ENCODE peak calls at places on chromosomes 13 and 19, in seven cellular contexts. D, F, E, A, O, V and P are unnamed samples.

GRCh38 chr13:100458673-100459072 is 129.9 kb downstream of the GGACT start:
- DNase-seq in D (no peak), F (no peak), E (no peak), A (no peak), O (no peak), V (no peak), P (no peak)

GRCh38 chr19:40799558-40800338 is 757 bp downstream of the EGLN2 start:
- DNase-seq in D (peak; percentile 87), F (no peak), E (no peak), A (no peak), O (peak; percentile 48), V (peak; percentile 42), P (peak; percentile 91)

GRCh38 chr13:113275387-113275786 is 21.7 kb upstream of the LAMP1 start:
- DNase-seq in D (no peak), F (no peak), E (peak; percentile 75), A (peak; percentile 19), O (peak; percentile 48), V (peak; percentile 65), P (no peak)

GRCh38 chr19:45492627-45493470 is 4.0 kb downstream of the RTN2 start:
- DNase-seq in D (peak; percentile 70), F (no peak), E (peak; percentile 80), A (no peak), O (peak; percentile 22), V (peak; percentile 33), P (peak; percentile 77)

GRCh38 chr19:29371766-29372415 is 153.9 kb upstream of the VSTM2B start:
- DNase-seq in D (no peak), F (no peak), E (no peak), A (no peak), O (no peak), V (no peak), P (no peak)

GRCh38 chr19:41619018-41619571 is 7.8 kb downstream of the CEACAM4 start:
- DNase-seq in D (no peak), F (no peak), E (no peak), A (no peak), O (no peak), V (no peak), P (no peak)

GRCh38 chr19:16886305-16886880 is 2.4 kb upstream of the F2RL3 start:
- DNase-seq in D (no peak), F (no peak), E (peak; percentile 46), A (no peak), O (peak; percentile 45), V (peak; percentile 30), P (peak; percentile 76)

GRCh38 chr19:10782795-10783194 is 53.2 kb downstream of the TMED1 start:
- DNase-seq in D (no peak), F (no peak), E (no peak), A (no peak), O (no peak), V (peak; percentile 30), P (peak; percentile 38)

GRCh38 chr19:862529-863304 is 3.3 kb downstream of the CFD start:
- DNase-seq in D (peak; percentile 88), F (no peak), E (peak; percentile 17), A (no peak), O (peak; percentile 42), V (peak; percentile 73), P (peak; percentile 94)

GRCh38 chr13:37202264-37202663 is 96.8 kb upstream of the CSNK1A1L start:
- DNase-seq in D (no peak), F (no peak), E (peak; percentile 37), A (no peak), O (no peak), V (no peak), P (no peak)

GRCh38 chr13:47215741-47216140 is 318.9 kb upstream of the HTR2A start:
- DNase-seq in D (no peak), F (peak; percentile 91), E (peak; percentile 87), A (no peak), O (no peak), V (no peak), P (no peak)

GRCh38 chr19:42568006-42568405 is 26.7 kb downstream of the CEACAM8 start:
- DNase-seq in D (no peak), F (no peak), E (no peak), A (no peak), O (no peak), V (no peak), P (no peak)

GRCh38 chr19:7986321-7987083 is 18.9 kb downstream of the ELAVL1 start:
- DNase-seq in D (peak; percentile 4), F (no peak), E (peak; percentile 82), A (no peak), O (no peak), V (no peak), P (no peak)

GRCh38 chr13:80278706-80279105 is 62.2 kb downstream of the SPRY2 start:
- DNase-seq in D (peak; percentile 58), F (no peak), E (no peak), A (no peak), O (no peak), V (no peak), P (peak; percentile 72)

DNA sequence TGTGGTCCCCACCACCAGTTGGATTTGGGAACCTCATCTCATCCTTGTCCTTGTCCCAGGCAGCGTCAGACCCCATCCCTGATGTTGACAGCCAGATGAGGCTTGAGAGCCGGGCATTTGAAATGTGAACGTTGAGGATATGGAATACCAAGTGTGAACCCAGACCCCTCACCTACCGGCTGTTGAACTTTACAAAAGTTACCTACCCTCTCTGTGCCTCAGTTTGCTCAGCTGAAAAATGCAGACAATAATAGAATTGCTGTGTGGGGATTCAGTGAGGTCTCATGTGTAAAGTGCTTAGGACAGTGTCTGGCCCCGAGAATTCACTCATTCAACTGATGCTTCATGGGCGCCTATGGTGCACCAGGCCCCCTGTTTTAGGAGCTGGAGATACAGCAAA is 693 bp upstream of the SIGLEC14 start:
- DNase-seq in D (no peak), F (no peak), E (no peak), A (no peak), O (no peak), V (no peak), P (no peak)
- H3K27ac ChIP-seq in D (no peak overlapping the region), F (no peak overlapping the region), E (no peak overlapping the region), A (no peak overlapping the region), O (no peak overlapping the region), V (no peak overlapping the region), P (no peak overlapping the region)

GRCh38 chr13:42307461-42307860 is 35.5 kb downstream of the AKAP11 start:
- DNase-seq in D (no peak), F (no peak), E (no peak), A (no peak), O (no peak), V (no peak), P (no peak)

GRCh38 chr13:42305503-42305902 is 33.6 kb downstream of the AKAP11 start:
- DNase-seq in D (no peak), F (no peak), E (peak; percentile 2), A (no peak), O (no peak), V (no peak), P (no peak)
- H3K4me1 ChIP-seq in D (no peaks in the 10 kb centered on the region), F (no peaks in the 10 kb centered on the region), E (no peaks in the 10 kb centered on the region), A (no peaks in the 10 kb centered on the region), O (no peaks in the 10 kb centered on the region), V (no peaks in the 10 kb centered on the region), P (no peaks in the 10 kb centered on the region)

DNA sequence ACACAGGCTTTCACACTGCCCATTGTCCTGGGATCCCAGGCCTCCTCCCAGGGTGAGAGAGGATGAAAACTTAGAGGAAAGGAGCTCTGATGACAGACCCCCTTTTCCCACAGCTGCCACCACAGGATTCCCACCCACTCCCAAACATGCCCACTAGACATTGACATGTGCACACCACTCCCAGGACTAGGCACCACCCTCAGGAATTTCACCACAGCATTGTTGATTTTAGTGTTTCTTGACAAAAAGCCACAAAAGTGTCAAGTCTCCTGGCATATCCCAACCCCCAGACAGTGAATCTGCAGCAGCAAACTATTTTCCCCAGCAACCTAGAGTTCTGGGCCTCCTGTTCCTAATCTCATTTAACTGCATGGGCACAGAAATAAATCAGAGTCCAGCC is 10.1 kb downstream of the ZNF714 start:
- DNase-seq in D (no peak), F (no peak), E (peak; percentile 14), A (no peak), O (peak; percentile 65), V (peak; percentile 32), P (no peak)
- H3K27ac ChIP-seq in D (no peak overlapping the region), F (no peak overlapping the region), E (peak overlapping the region; percentile 16), A (no peak overlapping the region), O (peak overlapping the region; percentile 77), V (peak overlapping the region; percentile 19), P (no peak overlapping the region)

GRCh38 chr19:2046046-2046907 is 4.8 kb downstream of the MKNK2 start:
- DNase-seq in D (peak; percentile 82), F (no peak), E (no peak), A (no peak), O (no peak), V (no peak), P (no peak)

GRCh38 chr19:2047449-2048103 is 3.5 kb downstream of the MKNK2 start:
- DNase-seq in D (peak; percentile 93), F (no peak), E (no peak), A (peak; percentile 53), O (peak; percentile 67), V (peak; percentile 85), P (peak; percentile 84)

GRCh38 chr19:2048104-2048958 is 2.7 kb downstream of the MKNK2 start:
- DNase-seq in D (peak; percentile 79), F (no peak), E (no peak), A (no peak), O (no peak), V (no peak), P (no peak)

GRCh38 chr19:2045501-2046045 is 5.5 kb downstream of the MKNK2 start:
- DNase-seq in D (peak; percentile 96), F (no peak), E (no peak), A (no peak), O (no peak), V (peak; percentile 91), P (peak; percentile 74)

GRCh38 chr19:2047076-2047448 is 4.0 kb downstream of the MKNK2 start:
- DNase-seq in D (no peak), F (no peak), E (no peak), A (no peak), O (no peak), V (no peak), P (no peak)
- H3K4me1 ChIP-seq in D (peaks cover 76% of the 10 kb centered on the region), F (peaks cover 6% of the 10 kb centered on the region), E (peaks cover 33% of the 10 kb centered on the region), A (peaks cover 79% of the 10 kb centered on the region), O (peaks cover 65% of the 10 kb centered on the region), V (peaks cover 85% of the 10 kb centered on the region), P (peaks cover 81% of the 10 kb centered on the region)

GRCh38 chr13:48404952-48405351 is 8.0 kb downstream of the LPAR6 start:
- DNase-seq in D (no peak), F (no peak), E (no peak), A (no peak), O (no peak), V (no peak), P (no peak)
- H3K27ac ChIP-seq in D (no peak overlapping the region), F (peak overlapping the region; percentile 7), E (no peak overlapping the region), A (no peak overlapping the region), O (peak overlapping the region; percentile 81), V (no peak overlapping the region), P (peak overlapping the region; percentile 48)

GRCh38 chr13:110302154-110302553 is 4.8 kb downstream of the COL4A1 start:
- DNase-seq in D (no peak), F (no peak), E (no peak), A (no peak), O (no peak), V (no peak), P (no peak)
- H3K4me1 ChIP-seq in D (no peaks in the 10 kb centered on the region), F (peaks cover 7% of the 10 kb centered on the region), E (peaks cover 34% of the 10 kb centered on the region), A (peaks cover 32% of the 10 kb centered on the region), O (peaks cover 30% of the 10 kb centered on the region), V (peaks cover 34% of the 10 kb centered on the region), P (peaks cover 47% of the 10 kb centered on the region)